ENCODE peak calls at places on chromosome 12, in four cellular contexts. One of them, this sample, is unnamed.

GRCh38 chr12:16359512-16360491 is 12.4 kb downstream of the MGST1 start:
- DNase-seq in brain microvascular endothelial cell: peak
- DNase-seq in erythroblast: peak
- DNase-seq in activated T-helper 1 cell treated with anti-CD3 and anti-CD28 coated beads, Interleukin-2, amount 50 U/mL, for 16 hours: no peak
- DNase-seq in this sample: no peak

GRCh38 chr12:52243264-52243773 is 10.3 kb downstream of the KRT7 start:
- DNase-seq in erythroblast: no peak
- DNase-seq in brain microvascular endothelial cell: no peak
- DNase-seq in activated T-helper 1 cell treated with anti-CD3 and anti-CD28 coated beads, Interleukin-2, amount 50 U/mL, for 16 hours: no peak
- DNase-seq in this sample: no peak

GRCh38 chr12:26728205-26729050 is 104.6 kb downstream of the ITPR2 start:
- DNase-seq in erythroblast: no peak
- DNase-seq in brain microvascular endothelial cell: no peak
- DNase-seq in activated T-helper 1 cell treated with anti-CD3 and anti-CD28 coated beads, Interleukin-2, amount 50 U/mL, for 16 hours: no peak
- DNase-seq in this sample: no peak

GRCh38 chr12:96233941-96234461 is 39.8 kb downstream of the ELK3 start:
- DNase-seq in erythroblast: no peak
- DNase-seq in activated T-helper 1 cell treated with anti-CD3 and anti-CD28 coated beads, Interleukin-2, amount 50 U/mL, for 16 hours: no peak
- DNase-seq in brain microvascular endothelial cell: no peak
- DNase-seq in this sample: no peak

GRCh38 chr12:56479625-56480024 is 8.3 kb downstream of the GLS2 start:
- DNase-seq in erythroblast: no peak
- DNase-seq in activated T-helper 1 cell treated with anti-CD3 and anti-CD28 coated beads, Interleukin-2, amount 50 U/mL, for 16 hours: no peak
- DNase-seq in brain microvascular endothelial cell: no peak
- DNase-seq in this sample: no peak

GRCh38 chr12:6553051-6553868 is 2.6 kb downstream of the IFFO1 start:
- DNase-seq in brain microvascular endothelial cell: peak
- DNase-seq in erythroblast: no peak
- DNase-seq in activated T-helper 1 cell treated with anti-CD3 and anti-CD28 coated beads, Interleukin-2, amount 50 U/mL, for 16 hours: no peak
- DNase-seq in this sample: no peak

GRCh38 chr12:54279632-54280400 is at the start of gene CBX5:
- DNase-seq in erythroblast: peak
- DNase-seq in activated T-helper 1 cell treated with anti-CD3 and anti-CD28 coated beads, Interleukin-2, amount 50 U/mL, for 16 hours: peak
- DNase-seq in brain microvascular endothelial cell: peak
- DNase-seq in this sample: peak

GRCh38 chr12:95591731-95592130 is 40.5 kb upstream of the USP44 start:
- DNase-seq in erythroblast: no peak
- DNase-seq in brain microvascular endothelial cell: peak
- DNase-seq in activated T-helper 1 cell treated with anti-CD3 and anti-CD28 coated beads, Interleukin-2, amount 50 U/mL, for 16 hours: no peak
- DNase-seq in this sample: no peak

GRCh38 chr12:98440165-98440581 is 75.2 kb upstream of the TMPO start:
- DNase-seq in activated T-helper 1 cell treated with anti-CD3 and anti-CD28 coated beads, Interleukin-2, amount 50 U/mL, for 16 hours: no peak
- DNase-seq in erythroblast: peak
- DNase-seq in brain microvascular endothelial cell: peak
- DNase-seq in this sample: no peak

GRCh38 chr12:116247377-116247776 is 30.1 kb downstream of the MED13L start:
- DNase-seq in brain microvascular endothelial cell: no peak
- DNase-seq in erythroblast: no peak
- DNase-seq in activated T-helper 1 cell treated with anti-CD3 and anti-CD28 coated beads, Interleukin-2, amount 50 U/mL, for 16 hours: no peak
- DNase-seq in this sample: no peak

GRCh38 chr12:59004466-59004865 is 84.2 kb upstream of the LRIG3 start:
- DNase-seq in erythroblast: no peak
- DNase-seq in brain microvascular endothelial cell: no peak
- DNase-seq in activated T-helper 1 cell treated with anti-CD3 and anti-CD28 coated beads, Interleukin-2, amount 50 U/mL, for 16 hours: no peak
- DNase-seq in this sample: no peak

GRCh38 chr12:113334786-113335539 is at the start of gene SLC8B1:
- DNase-seq in brain microvascular endothelial cell: peak
- DNase-seq in activated T-helper 1 cell treated with anti-CD3 and anti-CD28 coated beads, Interleukin-2, amount 50 U/mL, for 16 hours: peak
- DNase-seq in erythroblast: peak
- DNase-seq in this sample: peak

This sample was measured in esophagus squamous epithelium.